ENCODE peak calls at places on chromosomes 3 and 15, in four cellular contexts. G is heart left ventricle; L is stimulated activated CD4-positive, alpha-beta T cell treated with anti-CD3 and anti-CD28 coated beads, Interleukin-15, amount 100 ng/mL, for 48 hours; I is activated B cell treated with CpG ODN at 0.5 μM for 24 hours. F is an unnamed sample.

GRCh38 chr3:184594386-184595035 is 32.9 kb downstream of the EPHB3 start:
- DNase-seq in G (no peak), I (no peak), L (no peak), F (no peak)

GRCh38 chr15:84817461-84818081 is 415 bp downstream of the ALPK3 start:
- DNase-seq in I (no peak), L (no peak), G (no peak), F (no peak)

GRCh38 chr3:50411229-50411628 is 51.9 kb upstream of the TMEM115 start:
- DNase-seq in L (no peak), G (no peak), I (no peak), F (no peak)

GRCh38 chr3:12831582-12831866 is 9.8 kb downstream of the RPL32 start:
- DNase-seq in G (no peak), L (no peak), I (no peak), F (no peak)

GRCh38 chr3:196645091-196645490 is 5.6 kb downstream of the NRROS start:
- DNase-seq in G (no peak), I (no peak), L (no peak), F (no peak)

GRCh38 chr3:120157681-120158080 is 63.4 kb upstream of the GSK3B start:
- DNase-seq in G (no peak), L (no peak), I (no peak), F (no peak)

GRCh38 chr3:29186131-29186599 is 94.7 kb upstream of the RBMS3 start:
- DNase-seq in G (no peak), I (no peak), L (no peak), F (no peak)

GRCh38 chr15:70054884-70055387 is 42.8 kb downstream of the TLE3 start:
- DNase-seq in I (no peak), G (peak), L (no peak), F (no peak)

GRCh38 chr3:38031022-38031994 is 1.9 kb upstream of the PLCD1 start:
- DNase-seq in G (peak), L (no peak), I (no peak), F (no peak)

GRCh38 chr3:189229421-189229820 is 57.6 kb downstream of the TPRG1 start:
- DNase-seq in I (no peak), L (no peak), G (no peak), F (peak)

GRCh38 chr3:108175352-108175751 is 46.9 kb downstream of the IFT57 start:
- DNase-seq in I (no peak), G (no peak), L (no peak), F (no peak)

GRCh38 chr3:132006605-132007204 is 28.1 kb downstream of the CPNE4 start:
- DNase-seq in L (no peak), I (no peak), G (no peak), F (peak)

GRCh38 chr3:160225181-160226025 is at the start of gene C3orf80:
- DNase-seq in G (peak), I (peak), L (peak), F (no peak)

GRCh38 chr3:187954486-187955075 is 199.4 kb upstream of the LPP start:
- DNase-seq in G (no peak), I (no peak), L (no peak), F (no peak)

GRCh38 chr15:50345298-50345697 is 9.7 kb downstream of the GABPB1 start:
- DNase-seq in L (no peak), G (no peak), I (no peak), F (no peak)

GRCh38 chr15:29724026-29724425 is 98.2 kb downstream of the TJP1 start:
- DNase-seq in L (no peak), G (no peak), I (no peak), F (no peak)

GRCh38 chr3:23519548-23520208 is 286.1 kb upstream of the UBE2E1 start:
- DNase-seq in L (no peak), I (no peak), G (no peak), F (no peak)

GRCh38 chr3:161274691-161275298 is 53.7 kb downstream of the NMD3 start:
- DNase-seq in I (no peak), L (peak), G (no peak), F (peak)

GRCh38 chr15:72939855-72940631 is 112.2 kb upstream of the NEO1 start:
- DNase-seq in L (no peak), I (no peak), G (no peak), F (no peak)

GRCh38 chr15:46442196-46442595 is 807.4 kb downstream of the SQOR start:
- DNase-seq in G (no peak), I (no peak), L (no peak), F (no peak)

GRCh38 chr3:141952611-141953010 is 76.2 kb downstream of the ATP1B3 start:
- DNase-seq in L (no peak), I (no peak), G (no peak), F (no peak)

GRCh38 chr3:279325-279724 is 82.8 kb downstream of the CHL1 start:
- DNase-seq in G (no peak), I (no peak), L (no peak), F (no peak)

F was measured in KG1.